ENCODE peak calls at places on chromosomes 1 and 21, in seven cellular contexts. One of them, this sample, is unnamed.

GRCh38 chr1:6953874-6954502 is 168.7 kb downstream of the CAMTA1 start:
- DNase-seq in OCI-LY7: no peak
- DNase-seq in EL: no peak
- DNase-seq in stimulated activated CD4-positive, alpha-beta T cell treated with anti-CD3 and anti-CD28 coated beads, Interleukin-15, amount 100 ng/mL, for 1 hour: no peak
- DNase-seq in activated CD8-positive, alpha-beta memory T cell treated with anti-CD3 and anti-CD28 coated beads for 24 hours: no peak
- DNase-seq in RWPE1: no peak
- DNase-seq in NCI-H1694: no peak
- DNase-seq in this sample: no peak

GRCh38 chr1:79161077-79161476 is 154.5 kb upstream of the ADGRL4 start:
- DNase-seq in OCI-LY7: no peak
- DNase-seq in EL: peak
- DNase-seq in stimulated activated CD4-positive, alpha-beta T cell treated with anti-CD3 and anti-CD28 coated beads, Interleukin-15, amount 100 ng/mL, for 1 hour: no peak
- DNase-seq in activated CD8-positive, alpha-beta memory T cell treated with anti-CD3 and anti-CD28 coated beads for 24 hours: no peak
- DNase-seq in RWPE1: peak
- DNase-seq in NCI-H1694: no peak
- DNase-seq in this sample: no peak

GRCh38 chr1:14915356-14916054 is 238.0 kb upstream of the TMEM51 start:
- DNase-seq in OCI-LY7: peak
- DNase-seq in EL: peak
- DNase-seq in stimulated activated CD4-positive, alpha-beta T cell treated with anti-CD3 and anti-CD28 coated beads, Interleukin-15, amount 100 ng/mL, for 1 hour: peak
- DNase-seq in activated CD8-positive, alpha-beta memory T cell treated with anti-CD3 and anti-CD28 coated beads for 24 hours: peak
- DNase-seq in RWPE1: peak
- DNase-seq in NCI-H1694: peak
- DNase-seq in this sample: peak

GRCh38 chr1:212743901-212744475 is 44.3 kb upstream of the BATF3 start:
- DNase-seq in OCI-LY7: no peak
- DNase-seq in EL: peak
- DNase-seq in stimulated activated CD4-positive, alpha-beta T cell treated with anti-CD3 and anti-CD28 coated beads, Interleukin-15, amount 100 ng/mL, for 1 hour: no peak
- DNase-seq in activated CD8-positive, alpha-beta memory T cell treated with anti-CD3 and anti-CD28 coated beads for 24 hours: no peak
- DNase-seq in RWPE1: no peak
- DNase-seq in NCI-H1694: no peak
- DNase-seq in this sample: no peak

GRCh38 chr1:43878854-43879253 is 54.7 kb upstream of the ARTN start:
- DNase-seq in OCI-LY7: no peak
- DNase-seq in EL: no peak
- DNase-seq in stimulated activated CD4-positive, alpha-beta T cell treated with anti-CD3 and anti-CD28 coated beads, Interleukin-15, amount 100 ng/mL, for 1 hour: no peak
- DNase-seq in activated CD8-positive, alpha-beta memory T cell treated with anti-CD3 and anti-CD28 coated beads for 24 hours: no peak
- DNase-seq in RWPE1: no peak
- DNase-seq in NCI-H1694: no peak
- DNase-seq in this sample: no peak

GRCh38 chr1:40648928-40649591 is 16.4 kb downstream of the RIMS3 start:
- DNase-seq in OCI-LY7: no peak
- DNase-seq in EL: no peak
- DNase-seq in stimulated activated CD4-positive, alpha-beta T cell treated with anti-CD3 and anti-CD28 coated beads, Interleukin-15, amount 100 ng/mL, for 1 hour: no peak
- DNase-seq in activated CD8-positive, alpha-beta memory T cell treated with anti-CD3 and anti-CD28 coated beads for 24 hours: no peak
- DNase-seq in RWPE1: no peak
- DNase-seq in NCI-H1694: no peak
- DNase-seq in this sample: no peak

GRCh38 chr1:81560629-81561028 is 240.1 kb upstream of the ADGRL2 start:
- DNase-seq in OCI-LY7: no peak
- DNase-seq in EL: no peak
- DNase-seq in stimulated activated CD4-positive, alpha-beta T cell treated with anti-CD3 and anti-CD28 coated beads, Interleukin-15, amount 100 ng/mL, for 1 hour: no peak
- DNase-seq in activated CD8-positive, alpha-beta memory T cell treated with anti-CD3 and anti-CD28 coated beads for 24 hours: no peak
- DNase-seq in RWPE1: no peak
- DNase-seq in NCI-H1694: no peak
- DNase-seq in this sample: no peak

GRCh38 chr1:162091681-162092524 is 22.4 kb downstream of the NOS1AP start:
- DNase-seq in OCI-LY7: no peak
- DNase-seq in EL: peak
- DNase-seq in stimulated activated CD4-positive, alpha-beta T cell treated with anti-CD3 and anti-CD28 coated beads, Interleukin-15, amount 100 ng/mL, for 1 hour: no peak
- DNase-seq in activated CD8-positive, alpha-beta memory T cell treated with anti-CD3 and anti-CD28 coated beads for 24 hours: no peak
- DNase-seq in RWPE1: no peak
- DNase-seq in NCI-H1694: no peak
- DNase-seq in this sample: no peak

GRCh38 chr21:44078411-44078981 is 28.7 kb upstream of the PWP2 start:
- DNase-seq in OCI-LY7: no peak
- DNase-seq in EL: no peak
- DNase-seq in stimulated activated CD4-positive, alpha-beta T cell treated with anti-CD3 and anti-CD28 coated beads, Interleukin-15, amount 100 ng/mL, for 1 hour: no peak
- DNase-seq in activated CD8-positive, alpha-beta memory T cell treated with anti-CD3 and anti-CD28 coated beads for 24 hours: no peak
- DNase-seq in RWPE1: no peak
- DNase-seq in NCI-H1694: no peak
- DNase-seq in this sample: no peak

GRCh38 chr1:89697397-89697796 is 64.5 kb downstream of the LRRC8C start:
- DNase-seq in OCI-LY7: no peak
- DNase-seq in EL: no peak
- DNase-seq in stimulated activated CD4-positive, alpha-beta T cell treated with anti-CD3 and anti-CD28 coated beads, Interleukin-15, amount 100 ng/mL, for 1 hour: no peak
- DNase-seq in activated CD8-positive, alpha-beta memory T cell treated with anti-CD3 and anti-CD28 coated beads for 24 hours: no peak
- DNase-seq in RWPE1: no peak
- DNase-seq in NCI-H1694: no peak
- DNase-seq in this sample: no peak

GRCh38 chr1:11526071-11526895 is 47.3 kb downstream of the DISP3 start:
- DNase-seq in OCI-LY7: no peak
- DNase-seq in EL: no peak
- DNase-seq in stimulated activated CD4-positive, alpha-beta T cell treated with anti-CD3 and anti-CD28 coated beads, Interleukin-15, amount 100 ng/mL, for 1 hour: no peak
- DNase-seq in activated CD8-positive, alpha-beta memory T cell treated with anti-CD3 and anti-CD28 coated beads for 24 hours: no peak
- DNase-seq in RWPE1: no peak
- DNase-seq in NCI-H1694: no peak
- DNase-seq in this sample: no peak

GRCh38 chr1:84899969-84900368 is 7.0 kb upstream of the LPAR3 start:
- DNase-seq in OCI-LY7: no peak
- DNase-seq in EL: no peak
- DNase-seq in stimulated activated CD4-positive, alpha-beta T cell treated with anti-CD3 and anti-CD28 coated beads, Interleukin-15, amount 100 ng/mL, for 1 hour: no peak
- DNase-seq in activated CD8-positive, alpha-beta memory T cell treated with anti-CD3 and anti-CD28 coated beads for 24 hours: no peak
- DNase-seq in RWPE1: no peak
- DNase-seq in NCI-H1694: no peak
- DNase-seq in this sample: no peak

GRCh38 chr21:44461438-44462089 is 6.3 kb downstream of the LRRC3 start:
- DNase-seq in OCI-LY7: no peak
- DNase-seq in EL: peak
- DNase-seq in stimulated activated CD4-positive, alpha-beta T cell treated with anti-CD3 and anti-CD28 coated beads, Interleukin-15, amount 100 ng/mL, for 1 hour: no peak
- DNase-seq in activated CD8-positive, alpha-beta memory T cell treated with anti-CD3 and anti-CD28 coated beads for 24 hours: no peak
- DNase-seq in RWPE1: no peak
- DNase-seq in NCI-H1694: no peak
- DNase-seq in this sample: no peak

GRCh38 chr1:42152907-42153597 is at the start of gene GUCA2B:
- DNase-seq in OCI-LY7: no peak
- DNase-seq in EL: no peak
- DNase-seq in stimulated activated CD4-positive, alpha-beta T cell treated with anti-CD3 and anti-CD28 coated beads, Interleukin-15, amount 100 ng/mL, for 1 hour: no peak
- DNase-seq in activated CD8-positive, alpha-beta memory T cell treated with anti-CD3 and anti-CD28 coated beads for 24 hours: no peak
- DNase-seq in RWPE1: no peak
- DNase-seq in NCI-H1694: no peak
- DNase-seq in this sample: no peak

GRCh38 chr1:44689447-44689765 is 14.9 kb downstream of the ARMH1 start:
- DNase-seq in OCI-LY7: no peak
- DNase-seq in EL: no peak
- DNase-seq in stimulated activated CD4-positive, alpha-beta T cell treated with anti-CD3 and anti-CD28 coated beads, Interleukin-15, amount 100 ng/mL, for 1 hour: no peak
- DNase-seq in activated CD8-positive, alpha-beta memory T cell treated with anti-CD3 and anti-CD28 coated beads for 24 hours: no peak
- DNase-seq in RWPE1: no peak
- DNase-seq in NCI-H1694: no peak
- DNase-seq in this sample: no peak

GRCh38 chr1:91080650-91081049 is 58.8 kb upstream of the ZNF644 start:
- DNase-seq in OCI-LY7: no peak
- DNase-seq in EL: peak
- DNase-seq in stimulated activated CD4-positive, alpha-beta T cell treated with anti-CD3 and anti-CD28 coated beads, Interleukin-15, amount 100 ng/mL, for 1 hour: no peak
- DNase-seq in activated CD8-positive, alpha-beta memory T cell treated with anti-CD3 and anti-CD28 coated beads for 24 hours: no peak
- DNase-seq in RWPE1: no peak
- DNase-seq in NCI-H1694: no peak
- DNase-seq in this sample: no peak

GRCh38 chr1:158248771-158249170 is 5.5 kb upstream of the CD1A start:
- DNase-seq in OCI-LY7: no peak
- DNase-seq in EL: no peak
- DNase-seq in stimulated activated CD4-positive, alpha-beta T cell treated with anti-CD3 and anti-CD28 coated beads, Interleukin-15, amount 100 ng/mL, for 1 hour: no peak
- DNase-seq in activated CD8-positive, alpha-beta memory T cell treated with anti-CD3 and anti-CD28 coated beads for 24 hours: no peak
- DNase-seq in RWPE1: no peak
- DNase-seq in NCI-H1694: no peak
- DNase-seq in this sample: no peak

GRCh38 chr1:54384921-54385726 is 21.1 kb downstream of the SSBP3 start:
- DNase-seq in OCI-LY7: no peak
- DNase-seq in EL: peak
- DNase-seq in stimulated activated CD4-positive, alpha-beta T cell treated with anti-CD3 and anti-CD28 coated beads, Interleukin-15, amount 100 ng/mL, for 1 hour: no peak
- DNase-seq in activated CD8-positive, alpha-beta memory T cell treated with anti-CD3 and anti-CD28 coated beads for 24 hours: no peak
- DNase-seq in RWPE1: no peak
- DNase-seq in NCI-H1694: no peak
- DNase-seq in this sample: no peak

GRCh38 chr1:237282266-237282783 is 240.3 kb downstream of the RYR2 start:
- DNase-seq in OCI-LY7: no peak
- DNase-seq in EL: no peak
- DNase-seq in stimulated activated CD4-positive, alpha-beta T cell treated with anti-CD3 and anti-CD28 coated beads, Interleukin-15, amount 100 ng/mL, for 1 hour: no peak
- DNase-seq in activated CD8-positive, alpha-beta memory T cell treated with anti-CD3 and anti-CD28 coated beads for 24 hours: no peak
- DNase-seq in RWPE1: no peak
- DNase-seq in NCI-H1694: no peak
- DNase-seq in this sample: no peak

GRCh38 chr1:185541861-185542260 is 192.3 kb upstream of the HMCN1 start:
- DNase-seq in OCI-LY7: no peak
- DNase-seq in EL: peak
- DNase-seq in stimulated activated CD4-positive, alpha-beta T cell treated with anti-CD3 and anti-CD28 coated beads, Interleukin-15, amount 100 ng/mL, for 1 hour: no peak
- DNase-seq in activated CD8-positive, alpha-beta memory T cell treated with anti-CD3 and anti-CD28 coated beads for 24 hours: no peak
- DNase-seq in RWPE1: no peak
- DNase-seq in NCI-H1694: no peak
- DNase-seq in this sample: no peak

GRCh38 chr1:56286956-56287355 is 292.4 kb downstream of the PLPP3 start:
- DNase-seq in OCI-LY7: no peak
- DNase-seq in EL: no peak
- DNase-seq in stimulated activated CD4-positive, alpha-beta T cell treated with anti-CD3 and anti-CD28 coated beads, Interleukin-15, amount 100 ng/mL, for 1 hour: no peak
- DNase-seq in activated CD8-positive, alpha-beta memory T cell treated with anti-CD3 and anti-CD28 coated beads for 24 hours: no peak
- DNase-seq in RWPE1: no peak
- DNase-seq in NCI-H1694: no peak
- DNase-seq in this sample: no peak

GRCh38 chr1:213327318-213327667 is 276.3 kb downstream of the RPS6KC1 start:
- DNase-seq in OCI-LY7: no peak
- DNase-seq in EL: peak
- DNase-seq in stimulated activated CD4-positive, alpha-beta T cell treated with anti-CD3 and anti-CD28 coated beads, Interleukin-15, amount 100 ng/mL, for 1 hour: no peak
- DNase-seq in activated CD8-positive, alpha-beta memory T cell treated with anti-CD3 and anti-CD28 coated beads for 24 hours: no peak
- DNase-seq in RWPE1: no peak
- DNase-seq in NCI-H1694: no peak
- DNase-seq in this sample: no peak

GRCh38 chr21:21028275-21028814 is 30.1 kb downstream of the NCAM2 start:
- DNase-seq in OCI-LY7: no peak
- DNase-seq in EL: no peak
- DNase-seq in stimulated activated CD4-positive, alpha-beta T cell treated with anti-CD3 and anti-CD28 coated beads, Interleukin-15, amount 100 ng/mL, for 1 hour: no peak
- DNase-seq in activated CD8-positive, alpha-beta memory T cell treated with anti-CD3 and anti-CD28 coated beads for 24 hours: no peak
- DNase-seq in RWPE1: no peak
- DNase-seq in NCI-H1694: no peak
- DNase-seq in this sample: no peak

GRCh38 chr1:54865238-54866073 is 21.5 kb downstream of the DHCR24 start:
- DNase-seq in OCI-LY7: no peak
- DNase-seq in EL: no peak
- DNase-seq in stimulated activated CD4-positive, alpha-beta T cell treated with anti-CD3 and anti-CD28 coated beads, Interleukin-15, amount 100 ng/mL, for 1 hour: no peak
- DNase-seq in activated CD8-positive, alpha-beta memory T cell treated with anti-CD3 and anti-CD28 coated beads for 24 hours: peak
- DNase-seq in RWPE1: no peak
- DNase-seq in NCI-H1694: no peak
- DNase-seq in this sample: no peak

GRCh38 chr1:229063154-229063553 is 207.8 kb upstream of the RAB4A start:
- DNase-seq in OCI-LY7: no peak
- DNase-seq in EL: no peak
- DNase-seq in stimulated activated CD4-positive, alpha-beta T cell treated with anti-CD3 and anti-CD28 coated beads, Interleukin-15, amount 100 ng/mL, for 1 hour: no peak
- DNase-seq in activated CD8-positive, alpha-beta memory T cell treated with anti-CD3 and anti-CD28 coated beads for 24 hours: no peak
- DNase-seq in RWPE1: no peak
- DNase-seq in NCI-H1694: no peak
- DNase-seq in this sample: no peak

GRCh38 chr1:107623431-107623830 is 341.5 kb downstream of the VAV3 start:
- DNase-seq in OCI-LY7: no peak
- DNase-seq in EL: no peak
- DNase-seq in stimulated activated CD4-positive, alpha-beta T cell treated with anti-CD3 and anti-CD28 coated beads, Interleukin-15, amount 100 ng/mL, for 1 hour: no peak
- DNase-seq in activated CD8-positive, alpha-beta memory T cell treated with anti-CD3 and anti-CD28 coated beads for 24 hours: no peak
- DNase-seq in RWPE1: peak
- DNase-seq in NCI-H1694: no peak
- DNase-seq in this sample: no peak

GRCh38 chr1:46171872-46172271 is 3.0 kb upstream of the TSPAN1 start:
- DNase-seq in OCI-LY7: peak
- DNase-seq in EL: no peak
- DNase-seq in stimulated activated CD4-positive, alpha-beta T cell treated with anti-CD3 and anti-CD28 coated beads, Interleukin-15, amount 100 ng/mL, for 1 hour: no peak
- DNase-seq in activated CD8-positive, alpha-beta memory T cell treated with anti-CD3 and anti-CD28 coated beads for 24 hours: no peak
- DNase-seq in RWPE1: peak
- DNase-seq in NCI-H1694: no peak
- DNase-seq in this sample: no peak

GRCh38 chr1:224267922-224268321 is 62.0 kb downstream of the NVL start:
- DNase-seq in OCI-LY7: no peak
- DNase-seq in EL: peak
- DNase-seq in stimulated activated CD4-positive, alpha-beta T cell treated with anti-CD3 and anti-CD28 coated beads, Interleukin-15, amount 100 ng/mL, for 1 hour: no peak
- DNase-seq in activated CD8-positive, alpha-beta memory T cell treated with anti-CD3 and anti-CD28 coated beads for 24 hours: no peak
- DNase-seq in RWPE1: no peak
- DNase-seq in NCI-H1694: no peak
- DNase-seq in this sample: no peak

GRCh38 chr1:104780470-104781078 is 1030.9 kb downstream of the AMY1C start:
- DNase-seq in OCI-LY7: peak
- DNase-seq in EL: peak
- DNase-seq in stimulated activated CD4-positive, alpha-beta T cell treated with anti-CD3 and anti-CD28 coated beads, Interleukin-15, amount 100 ng/mL, for 1 hour: no peak
- DNase-seq in activated CD8-positive, alpha-beta memory T cell treated with anti-CD3 and anti-CD28 coated beads for 24 hours: no peak
- DNase-seq in RWPE1: peak
- DNase-seq in NCI-H1694: peak
- DNase-seq in this sample: no peak

GRCh38 chr1:43481481-43481880 is 27.8 kb upstream of the HYI start:
- DNase-seq in OCI-LY7: no peak
- DNase-seq in EL: no peak
- DNase-seq in stimulated activated CD4-positive, alpha-beta T cell treated with anti-CD3 and anti-CD28 coated beads, Interleukin-15, amount 100 ng/mL, for 1 hour: no peak
- DNase-seq in activated CD8-positive, alpha-beta memory T cell treated with anti-CD3 and anti-CD28 coated beads for 24 hours: no peak
- DNase-seq in RWPE1: no peak
- DNase-seq in NCI-H1694: no peak
- DNase-seq in this sample: no peak

GRCh38 chr1:28790384-28791035 is 21.5 kb upstream of the OPRD1 start:
- DNase-seq in OCI-LY7: no peak
- DNase-seq in EL: no peak
- DNase-seq in stimulated activated CD4-positive, alpha-beta T cell treated with anti-CD3 and anti-CD28 coated beads, Interleukin-15, amount 100 ng/mL, for 1 hour: no peak
- DNase-seq in activated CD8-positive, alpha-beta memory T cell treated with anti-CD3 and anti-CD28 coated beads for 24 hours: no peak
- DNase-seq in RWPE1: no peak
- DNase-seq in NCI-H1694: no peak
- DNase-seq in this sample: no peak

GRCh38 chr21:43854773-43855633 is 10.0 kb upstream of the AGPAT3 start:
- DNase-seq in OCI-LY7: peak
- DNase-seq in EL: no peak
- DNase-seq in stimulated activated CD4-positive, alpha-beta T cell treated with anti-CD3 and anti-CD28 coated beads, Interleukin-15, amount 100 ng/mL, for 1 hour: no peak
- DNase-seq in activated CD8-positive, alpha-beta memory T cell treated with anti-CD3 and anti-CD28 coated beads for 24 hours: no peak
- DNase-seq in RWPE1: no peak
- DNase-seq in NCI-H1694: no peak
- DNase-seq in this sample: no peak

GRCh38 chr1:6248798-6249731 is 5.1 kb downstream of the HES3 start:
- DNase-seq in OCI-LY7: no peak
- DNase-seq in EL: peak
- DNase-seq in stimulated activated CD4-positive, alpha-beta T cell treated with anti-CD3 and anti-CD28 coated beads, Interleukin-15, amount 100 ng/mL, for 1 hour: no peak
- DNase-seq in activated CD8-positive, alpha-beta memory T cell treated with anti-CD3 and anti-CD28 coated beads for 24 hours: no peak
- DNase-seq in RWPE1: no peak
- DNase-seq in NCI-H1694: no peak
- DNase-seq in this sample: no peak

This sample was measured in omental fat pad.